ENCODE peak calls at places on chromosomes 6 and 20, in eight cellular contexts. P is G401; T is nucleus accumbens; L is T47D; J is activated T-cell treated with anti-CD3 and anti-CD28 coated beads, Interleukin-2, amount 50 U/mL, for 72 hours; N is smooth muscle cell of the brain vasculature; B is EL; I is aorta. C is an unnamed sample.

GRCh38 chr6:139536751-139537617 is 162.5 kb upstream of the CITED2 start:
- DNase-seq in P (no peak), T (no peak), L (no peak), J (no peak), N (no peak), B (no peak), I (no peak), C (no peak)

GRCh38 chr6:108689279-108690161 is 128.8 kb downstream of the FOXO3 start:
- DNase-seq in P (no peak), T (peak; percentile 10), L (peak; percentile 89), J (no peak), N (no peak), B (peak; percentile 96), I (peak; percentile 92), C (peak; percentile 70)

GRCh38 chr6:157290797-157291196 is 32.5 kb downstream of the TMEM242 start:
- DNase-seq in P (no peak), T (no peak), L (no peak), J (no peak), N (no peak), B (no peak), I (no peak), C (no peak)

GRCh38 chr6:150881911-150882481 is 16.5 kb downstream of the MTHFD1L start:
- DNase-seq in P (peak; percentile 99), T (no peak), L (no peak), J (no peak), N (no peak), B (peak; percentile 97), I (peak; percentile 69), C (no peak)

GRCh38 chr20:49404461-49404860 is 78.0 kb downstream of the KCNB1 start:
- DNase-seq in P (no peak), T (no peak), L (no peak), J (no peak), N (no peak), B (no peak), I (no peak), C (no peak)

GRCh38 chr6:2979819-2980464 is 8.6 kb upstream of the SERPINB6 start:
- DNase-seq in P (no peak), T (no peak), L (no peak), J (no peak), N (no peak), B (no peak), I (no peak), C (no peak)

GRCh38 chr6:42503894-42504293 is 52.2 kb upstream of the TRERF1 start:
- DNase-seq in P (no peak), T (no peak), L (no peak), J (no peak), N (no peak), B (no peak), I (no peak), C (no peak)

GRCh38 chr6:155272353-155273222 is 8.8 kb downstream of the CLDN20 start:
- DNase-seq in P (no peak), T (no peak), L (no peak), J (no peak), N (no peak), B (no peak), I (no peak), C (no peak)

GRCh38 chr20:9608639-9609440 is 94.5 kb downstream of the LAMP5 start:
- DNase-seq in P (peak; percentile 62), T (no peak), L (no peak), J (no peak), N (no peak), B (no peak), I (no peak), C (no peak)

GRCh38 chr20:39752235-39752876 is 790.2 kb downstream of the DHX35 start:
- DNase-seq in P (no peak), T (no peak), L (no peak), J (no peak), N (no peak), B (no peak), I (no peak), C (no peak)

GRCh38 chr6:145736854-145737181 is 1.5 kb upstream of the EPM2A start:
- DNase-seq in P (peak; percentile 7), T (no peak), L (no peak), J (no peak), N (no peak), B (no peak), I (no peak), C (no peak)

GRCh38 chr6:126718600-126719327 is 378.8 kb downstream of the CENPW start:
- DNase-seq in P (no peak), T (no peak), L (no peak), J (no peak), N (no peak), B (no peak), I (no peak), C (no peak)

GRCh38 chr6:73451166-73452106 is 661 bp downstream of the CGAS start:
- DNase-seq in P (no peak), T (no peak), L (no peak), J (peak; percentile 56), N (no peak), B (peak; percentile 54), I (peak; percentile 62), C (no peak)

GRCh38 chr6:71291991-71292390 is 3.4 kb downstream of the OGFRL1 start:
- DNase-seq in P (peak; percentile 58), T (no peak), L (no peak), J (no peak), N (no peak), B (peak; percentile 26), I (no peak), C (no peak)

GRCh38 chr6:91669154-91669903 is 1082.5 kb upstream of the MAP3K7 start:
- DNase-seq in P (peak; percentile 91), T (peak; percentile 36), L (no peak), J (no peak), N (no peak), B (no peak), I (no peak), C (no peak)

GRCh38 chr20:44650777-44651493 is 564 bp downstream of the ADA start:
- DNase-seq in P (no peak), T (no peak), L (no peak), J (peak; percentile 54), N (no peak), B (no peak), I (no peak), C (no peak)

GRCh38 chr6:137936798-137937197 is 69.7 kb downstream of the TNFAIP3 start:
- DNase-seq in P (no peak), T (no peak), L (no peak), J (no peak), N (no peak), B (no peak), I (no peak), C (no peak)

GRCh38 chr20:57866250-57867106 is 156.7 kb upstream of the PMEPA1 start:
- DNase-seq in P (no peak), T (no peak), L (no peak), J (no peak), N (no peak), B (no peak), I (no peak), C (no peak)

GRCh38 chr20:4835244-4836177 is 113.8 kb downstream of the PRND start:
- DNase-seq in P (peak; percentile 23), T (no peak), L (no peak), J (no peak), N (peak; percentile 82), B (no peak), I (peak; percentile 77), C (no peak)

GRCh38 chr20:41587523-41587922 is 30.7 kb downstream of the CHD6 start:
- DNase-seq in P (no peak), T (no peak), L (no peak), J (no peak), N (no peak), B (no peak), I (no peak), C (no peak)

GRCh38 chr6:75143186-75143585 is 62.7 kb downstream of the COL12A1 start:
- DNase-seq in P (no peak), T (no peak), L (no peak), J (no peak), N (no peak), B (peak; percentile 83), I (no peak), C (no peak)

GRCh38 chr20:35598899-35599775 is 16.5 kb upstream of the SPAG4 start:
- DNase-seq in P (no peak), T (no peak), L (no peak), J (no peak), N (no peak), B (no peak), I (no peak), C (no peak)

GRCh38 chr6:169092375-169092774 is 161.3 kb downstream of the THBS2 start:
- DNase-seq in P (no peak), T (no peak), L (no peak), J (no peak), N (no peak), B (no peak), I (no peak), C (no peak)